ENCODE peak calls at places on chromosomes 11 and 22, in seven cellular contexts. Z is body of pancreas, F is A549, X is adrenal gland, Y is prostate gland, V is IMR-90, N is tibial nerve. T is an unnamed sample.
A peak's percentile ranks its signal among the peaks of the same experiment; 100 is the strongest.

GRCh38 chr22:21593406-21594232 is 26.1 kb downstream of the UBE2L3 start:
- DNase-seq in Z (no peak), N (no peak), V (no peak), Y (no peak), X (no peak), F (peak; percentile 31), T (no peak)

GRCh38 chr11:113286509-113287497 is 27.6 kb upstream of the TTC12 start:
- DNase-seq in F (no peak), N (no peak), V (no peak), Z (no peak), Y (no peak), X (no peak), T (no peak)

GRCh38 chr11:61601512-61601911 is 20.6 kb upstream of the SYT7 start:
- DNase-seq in Y (peak; percentile 89), Z (peak; percentile 44), F (no peak), V (no peak), N (no peak), X (no peak), T (no peak)

GRCh38 chr11:130622126-130622525 is 173.7 kb downstream of the ADAMTS15 start:
- DNase-seq in V (no peak), N (no peak), Y (no peak), X (no peak), Z (no peak), F (no peak), T (no peak)

GRCh38 chr11:78812513-78813293 is 238.0 kb upstream of the NARS2 start:
- DNase-seq in X (no peak), Y (no peak), Z (peak; percentile 27), F (no peak), N (no peak), V (peak; percentile 57), T (no peak)

GRCh38 chr11:13405220-13405619 is 57.8 kb downstream of the BTBD10 start:
- DNase-seq in X (no peak), N (no peak), Y (no peak), F (no peak), Z (no peak), V (no peak), T (no peak)

GRCh38 chr22:46589871-46590271 is 30.3 kb upstream of the GRAMD4 start:
- DNase-seq in F (no peak), Z (no peak), N (no peak), X (no peak), V (no peak), Y (no peak), T (no peak)

GRCh38 chr22:30210235-30210831 is 36.2 kb downstream of the LIF start:
- DNase-seq in Z (peak; percentile 70), V (peak; percentile 80), X (no peak), F (peak; percentile 89), N (no peak), Y (no peak), T (peak; percentile 54)

GRCh38 chr11:129933866-129934265 is 38.5 kb upstream of the NFRKB start:
- DNase-seq in X (no peak), Z (no peak), V (no peak), Y (no peak), N (no peak), F (no peak), T (no peak)

GRCh38 chr11:6438979-6439571 is 1.7 kb downstream of the HPX start:
- DNase-seq in N (no peak), V (peak; percentile 59), F (peak; percentile 68), X (peak; percentile 72), Z (peak; percentile 77), Y (peak; percentile 55), T (peak; percentile 56)

GRCh38 chr22:38652858-38653257 is 3.3 kb downstream of the FAM227A start:
- DNase-seq in Z (no peak), X (no peak), V (no peak), N (no peak), Y (no peak), F (no peak), T (no peak)

GRCh38 chr11:108965602-108966001 is 300.7 kb downstream of the DDX10 start:
- DNase-seq in Y (no peak), F (peak; percentile 24), V (peak; percentile 88), X (no peak), Z (peak; percentile 6), N (no peak), T (peak; percentile 10)

GRCh38 chr11:16787035-16787744 is 48.7 kb downstream of the C11orf58 start:
- DNase-seq in Y (no peak), V (peak; percentile 23), Z (no peak), N (no peak), F (no peak), X (no peak), T (no peak)

GRCh38 chr22:47593291-47593690 is 830.8 kb downstream of the TBC1D22A start:
- DNase-seq in Y (no peak), Z (no peak), V (no peak), F (no peak), X (no peak), N (no peak), T (no peak)

GRCh38 chr22:44304354-44304753 is 8.4 kb downstream of the SHISAL1 start:
- DNase-seq in Z (peak; percentile 14), V (peak; percentile 47), N (no peak), X (no peak), F (no peak), Y (no peak), T (peak; percentile 35)

GRCh38 chr11:117824571-117825537 is at the start of gene FXYD2:
- DNase-seq in X (peak; percentile 56), F (no peak), Z (peak; percentile 72), N (no peak), Y (no peak), V (no peak), T (no peak)

GRCh38 chr11:92790376-92790775 is 179.1 kb upstream of the MTNR1B start:
- DNase-seq in X (no peak), F (peak; percentile 15), Z (no peak), Y (no peak), N (no peak), V (no peak), T (no peak)

GRCh38 chr22:19412934-19413333 is 18.6 kb downstream of the HIRA start:
- DNase-seq in F (no peak), Z (no peak), N (no peak), X (no peak), Y (no peak), V (no peak), T (no peak)

GRCh38 chr11:86067230-86068137 is 1.4 kb downstream of the PICALM start:
- DNase-seq in N (no peak), Z (no peak), V (no peak), Y (no peak), X (no peak), F (no peak), T (no peak)

GRCh38 chr11:68002943-68003845 is 703 bp downstream of the UNC93B1 start:
- DNase-seq in N (no peak), X (peak; percentile 51), V (no peak), Y (no peak), Z (peak; percentile 66), F (peak; percentile 53), T (no peak)
- TF ChIP-seq POLR2A in N (no peak), X (no peak), V (no peak), Y (no peak), Z (no peak), F (no peak), T (no peak)

DNA sequence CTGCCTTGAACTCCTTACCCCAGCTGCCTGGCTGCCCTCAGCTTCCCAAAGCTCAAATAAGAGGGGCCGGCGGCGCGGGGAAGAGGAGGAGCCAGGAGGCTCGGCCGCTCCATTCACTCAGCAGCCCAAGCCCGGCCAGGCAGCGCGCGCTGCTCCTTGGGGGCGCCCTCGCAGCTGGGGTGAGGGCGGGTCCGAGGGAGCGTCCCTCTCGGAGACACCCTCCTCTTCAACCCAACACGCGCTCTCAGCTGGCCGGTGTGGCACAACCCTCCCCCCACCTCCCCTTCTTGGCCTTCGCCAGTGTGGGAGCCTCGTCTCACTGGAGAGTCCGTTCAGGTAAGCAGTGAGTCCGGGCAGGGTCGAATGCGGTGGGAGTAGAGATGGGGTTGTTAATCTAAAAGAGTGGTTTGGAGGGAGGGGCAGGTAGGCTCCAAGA is at the start of gene WT1:
- DNase-seq in V (no peak), N (no peak), X (no peak), Z (no peak), Y (no peak), F (peak; percentile 64), T (peak; percentile 65)
- TF ChIP-seq POLR2A in V (no peak), N (no peak), X (no peak), Z (no peak), Y (no peak), F (peak; percentile 35), T (peak; percentile 23)

GRCh38 chr11:43360361-43361032 is 1.8 kb downstream of the TTC17 start:
- DNase-seq in N (no peak), Y (no peak), V (peak; percentile 42), F (no peak), Z (no peak), X (no peak), T (no peak)

GRCh38 chr11:43359432-43359818 is 705 bp downstream of the TTC17 start:
- DNase-seq in Y (no peak), F (peak; percentile 15), V (peak; percentile 28), N (no peak), X (no peak), Z (no peak), T (no peak)

GRCh38 chr11:43358308-43358669 is 431 bp upstream of the TTC17 start:
- DNase-seq in X (no peak), F (no peak), Z (no peak), V (no peak), N (no peak), Y (no peak), T (no peak)

GRCh38 chr11:43354311-43354710 is 4.4 kb upstream of the TTC17 start:
- DNase-seq in Z (no peak), X (no peak), Y (no peak), V (no peak), N (no peak), F (no peak), T (no peak)

DNA sequence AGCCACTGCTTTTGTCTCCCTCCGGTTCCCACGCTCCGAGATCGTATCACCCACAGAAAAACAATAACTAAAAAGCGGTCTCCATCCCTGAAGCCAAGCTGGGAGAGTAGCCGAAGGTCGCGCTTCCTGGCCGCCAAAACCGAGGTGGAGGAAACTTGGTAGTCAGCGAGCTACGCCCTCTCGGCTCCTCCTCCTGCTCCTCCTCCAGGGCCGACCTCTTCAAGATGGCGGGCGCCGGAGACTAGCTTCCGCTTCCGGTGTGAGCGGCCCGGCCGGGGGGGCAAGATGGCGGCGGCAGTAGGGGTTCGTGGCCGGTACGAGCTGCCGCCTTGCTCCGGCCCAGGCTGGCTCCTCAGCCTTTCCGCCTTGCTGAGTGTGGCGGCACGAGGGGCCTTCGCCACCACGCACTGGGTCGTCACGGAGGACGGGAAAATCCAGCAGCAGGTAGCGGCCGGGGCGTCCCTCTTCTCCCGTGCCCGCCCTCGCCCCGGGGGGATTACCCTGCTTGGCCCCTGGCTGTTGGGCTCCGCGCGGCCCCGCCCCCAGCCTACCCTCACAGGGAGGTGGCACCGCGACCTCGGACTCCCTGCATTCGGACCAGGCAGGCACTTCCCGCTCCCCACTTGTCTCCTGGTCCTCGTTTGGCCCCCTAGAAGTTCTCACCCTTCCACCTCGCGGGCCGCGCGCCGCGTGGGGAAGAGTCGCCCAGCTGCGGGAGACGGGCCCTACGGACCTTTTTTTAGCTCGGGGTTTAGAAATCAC is at the start of gene TTC17:
- DNase-seq in F (peak; percentile 93), N (peak; percentile 86), X (peak; percentile 95), V (peak; percentile 87), Y (peak; percentile 91), Z (peak; percentile 96), T (peak; percentile 87)
- TF ChIP-seq POLR2A in F (peak; percentile 95), N (peak; percentile 57), X (peak; percentile 67), V (peak; percentile 97), Y (peak; percentile 66), Z (peak; percentile 74), T (peak; percentile 95)

DNA sequence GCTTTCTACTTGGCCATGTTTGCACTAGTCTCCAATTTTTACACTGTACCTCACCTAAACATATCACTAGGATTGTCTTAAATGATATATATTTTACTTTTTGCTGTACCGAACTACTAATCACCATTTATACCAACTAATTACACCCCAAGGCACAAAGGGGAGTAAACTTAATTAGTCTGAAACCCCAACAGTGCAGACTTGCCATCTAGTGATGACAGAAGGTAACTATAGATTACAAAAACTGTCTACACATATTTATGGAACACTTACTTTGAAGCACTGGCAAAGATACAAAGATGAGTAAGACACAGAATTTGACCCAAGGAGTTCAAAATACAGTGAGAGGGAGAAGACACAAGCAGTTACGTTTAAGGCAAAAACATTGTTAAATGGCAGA is 139.7 kb downstream of the CNTN5 start:
- DNase-seq in N (no peak), F (no peak), Y (no peak), Z (no peak), X (no peak), V (no peak), T (no peak)
- TF ChIP-seq POLR2A in N (no peak), F (no peak), Y (no peak), Z (no peak), X (no peak), V (no peak), T (no peak)

T was measured in H54.